ENCODE peak calls at places on chromosomes 1 and 21, in seven cellular contexts. R, F, N, G, U, I and T are unnamed samples.

GRCh38 chr1:43878854-43879253 is 54.7 kb upstream of the ARTN start:
- DNase-seq in R (peak), F (no peak), N (no peak), G (no peak), U (no peak), I (peak), T (no peak)

GRCh38 chr1:167881069-167881468 is 32.9 kb downstream of the ADCY10 start:
- DNase-seq in R (no peak), F (no peak), N (no peak), G (no peak), U (no peak), I (no peak), T (no peak)

GRCh38 chr1:6884652-6885153 is 99.4 kb downstream of the CAMTA1 start:
- DNase-seq in R (no peak), F (no peak), N (no peak), G (no peak), U (peak), I (no peak), T (no peak)

GRCh38 chr1:84271452-84272273 is 29.8 kb upstream of the SAMD13 start:
- DNase-seq in R (peak), F (no peak), N (no peak), G (no peak), U (peak), I (peak), T (peak)

GRCh38 chr1:212762839-212763238 is 28.7 kb downstream of the NSL1 start:
- DNase-seq in R (no peak), F (no peak), N (no peak), G (no peak), U (no peak), I (no peak), T (no peak)

GRCh38 chr1:219340796-219341195 is 167.1 kb downstream of the LYPLAL1 start:
- DNase-seq in R (no peak), F (no peak), N (no peak), G (no peak), U (no peak), I (no peak), T (no peak)

GRCh38 chr1:232629250-232630046 is 485 bp downstream of the SIPA1L2 start:
- DNase-seq in R (peak), F (peak), N (peak), G (peak), U (peak), I (peak), T (peak)

GRCh38 chr1:117615474-117615873 is 9.6 kb downstream of the TENT5C start:
- DNase-seq in R (peak), F (no peak), N (no peak), G (no peak), U (no peak), I (peak), T (no peak)

GRCh38 chr1:225653463-225654276 is 747 bp upstream of the ENAH start:
- DNase-seq in R (peak), F (peak), N (peak), G (peak), U (peak), I (peak), T (peak)

GRCh38 chr1:203100163-203100867 is 14.5 kb upstream of the MYOG start:
- DNase-seq in R (no peak), F (no peak), N (no peak), G (no peak), U (no peak), I (no peak), T (no peak)

GRCh38 chr1:108041360-108042143 is 76.6 kb upstream of the VAV3 start:
- DNase-seq in R (no peak), F (no peak), N (no peak), G (no peak), U (no peak), I (no peak), T (no peak)

GRCh38 chr1:55277377-55278130 is 62.4 kb upstream of the USP24 start:
- DNase-seq in R (peak), F (peak), N (peak), G (peak), U (peak), I (peak), T (peak)

GRCh38 chr1:3068400-3069361 is at the start of gene PRDM16:
- DNase-seq in R (no peak), F (peak), N (peak), G (peak), U (peak), I (no peak), T (peak)

GRCh38 chr1:236083650-236084385 is 18.9 kb upstream of the NID1 start:
- DNase-seq in R (peak), F (no peak), N (no peak), G (no peak), U (no peak), I (no peak), T (no peak)

GRCh38 chr1:192443616-192444015 is 126.8 kb downstream of the RGS21 start:
- DNase-seq in R (no peak), F (no peak), N (no peak), G (no peak), U (no peak), I (no peak), T (no peak)

GRCh38 chr1:27770293-27770830 is 2.7 kb upstream of the STX12 start:
- DNase-seq in R (peak), F (no peak), N (no peak), G (no peak), U (peak), I (no peak), T (no peak)

GRCh38 chr21:40011371-40011770 is 144.1 kb downstream of the PCP4 start:
- DNase-seq in R (no peak), F (no peak), N (no peak), G (no peak), U (no peak), I (no peak), T (no peak)

GRCh38 chr1:214993419-214993818 is 89.1 kb upstream of the KCNK2 start:
- DNase-seq in R (no peak), F (no peak), N (no peak), G (no peak), U (no peak), I (no peak), T (no peak)

GRCh38 chr1:231318015-231318355 is 19.7 kb downstream of the EXOC8 start:
- DNase-seq in R (no peak), F (peak), N (no peak), G (no peak), U (no peak), I (no peak), T (no peak)

GRCh38 chr1:155454096-155454495 is 108.5 kb downstream of the ASH1L start:
- DNase-seq in R (no peak), F (no peak), N (no peak), G (no peak), U (no peak), I (no peak), T (no peak)

GRCh38 chr1:200039849-200040479 is 12.5 kb downstream of the NR5A2 start:
- DNase-seq in R (no peak), F (no peak), N (no peak), G (no peak), U (no peak), I (no peak), T (peak)

GRCh38 chr1:181733486-181733885 is 250.2 kb downstream of the CACNA1E start:
- DNase-seq in R (no peak), F (no peak), N (no peak), G (no peak), U (no peak), I (no peak), T (no peak)

GRCh38 chr21:42570362-42570761 is 56.7 kb downstream of the SLC37A1 start:
- DNase-seq in R (no peak), F (no peak), N (no peak), G (no peak), U (no peak), I (no peak), T (no peak)

GRCh38 chr1:170680428-170680827 is 16.5 kb downstream of the PRRX1 start:
- DNase-seq in R (no peak), F (no peak), N (no peak), G (no peak), U (no peak), I (no peak), T (no peak)

GRCh38 chr1:116514708-116515525 is 55.9 kb downstream of the CD58 start:
- DNase-seq in R (no peak), F (no peak), N (no peak), G (peak), U (no peak), I (no peak), T (no peak)

GRCh38 chr1:54095543-54096286 is 42.3 kb downstream of the TCEANC2 start:
- DNase-seq in R (peak), F (no peak), N (no peak), G (no peak), U (peak), I (no peak), T (no peak)

GRCh38 chr1:29326123-29326522 is 89.8 kb downstream of the PTPRU start:
- DNase-seq in R (no peak), F (no peak), N (no peak), G (no peak), U (no peak), I (no peak), T (no peak)

GRCh38 chr1:233518344-233518743 is 95.6 kb upstream of the KCNK1 start:
- DNase-seq in R (peak), F (peak), N (peak), G (no peak), U (peak), I (no peak), T (peak)

GRCh38 chr1:247421074-247421473 is 5.1 kb downstream of the NLRP3 start:
- DNase-seq in R (no peak), F (no peak), N (no peak), G (peak), U (no peak), I (no peak), T (no peak)

GRCh38 chr1:48200166-48200900 is 22.2 kb upstream of the SLC5A9 start:
- DNase-seq in R (peak), F (no peak), N (no peak), G (no peak), U (no peak), I (no peak), T (no peak)

GRCh38 chr1:237677979-237678378 is 212.7 kb downstream of the ZP4 start:
- DNase-seq in R (peak), F (no peak), N (no peak), G (no peak), U (peak), I (peak), T (no peak)

GRCh38 chr1:87715052-87715451 is 386.4 kb downstream of the LMO4 start:
- DNase-seq in R (no peak), F (no peak), N (no peak), G (no peak), U (no peak), I (no peak), T (no peak)

GRCh38 chr1:26784023-26784871 is 3.5 kb upstream of the PIGV start:
- DNase-seq in R (peak), F (peak), N (no peak), G (no peak), U (peak), I (peak), T (peak)